ENCODE peak calls at places on chromosomes 3 and 15, in nine cellular contexts. N is IMR-90; K is transverse colon; A is heart left ventricle; B is CD4-positive, alpha-beta memory T cell; H is A673; Y is BE2C; M is upper lobe of left lung; X is left ventricle myocardium inferior. C is an unnamed sample. For H3K36me3 and H3K27me3, the result is how much of the 10 kb centered on the place peaks cover.

GRCh38 chr15:60208708-60209107 is 189.1 kb downstream of the ANXA2 start:
- DNase-seq in N (no peak), K (no peak), A (no peak), B (no peak), H (no peak), Y (no peak), M (no peak), X (no peak), C (no peak)

GRCh38 chr15:90413411-90414379 is 25.7 kb downstream of the IQGAP1 start:
- DNase-seq in N (peak), K (no peak), A (no peak), B (no peak), H (peak), Y (no peak), M (peak), X (no peak), C (no peak)

GRCh38 chr3:33313331-33313730 is 36.1 kb downstream of the FBXL2 start:
- DNase-seq in N (peak), K (no peak), A (no peak), B (no peak), H (no peak), Y (no peak), M (no peak), X (no peak), C (no peak)

GRCh38 chr3:56800373-56801150 is 1.2 kb downstream of the ARHGEF3 start:
- DNase-seq in N (no peak), K (peak), A (no peak), B (peak), H (no peak), Y (no peak), M (peak), X (no peak), C (no peak)

GRCh38 chr3:160921020-160921635 is 165.1 kb downstream of the PPM1L start:
- DNase-seq in N (peak), K (no peak), A (peak), B (no peak), H (peak), Y (peak), M (no peak), X (no peak), C (peak)

GRCh38 chr3:138919304-138919703 is 27.6 kb downstream of the FOXL2 start:
- DNase-seq in N (no peak), K (no peak), A (no peak), B (no peak), H (no peak), Y (no peak), M (no peak), X (no peak), C (peak)

GRCh38 chr3:169389211-169389924 is 274.1 kb downstream of the MECOM start:
- DNase-seq in N (no peak), K (peak), A (no peak), B (no peak), H (no peak), Y (no peak), M (no peak), X (no peak), C (no peak)

GRCh38 chr15:80780416-80781221 is 1.4 kb downstream of the CEMIP start:
- DNase-seq in N (peak), K (peak), A (peak), B (no peak), H (peak), Y (peak), M (no peak), X (peak), C (peak)

GRCh38 chr3:52039846-52040245 is 16.5 kb downstream of the DUSP7 start:
- DNase-seq in N (no peak), K (no peak), A (peak), B (no peak), H (no peak), Y (no peak), M (peak), X (peak), C (no peak)

GRCh38 chr3:183502782-183503181 is 52.7 kb downstream of the KLHL6 start:
- DNase-seq in N (no peak), K (no peak), A (no peak), B (no peak), H (peak), Y (peak), M (peak), X (no peak), C (no peak)

GRCh38 chr3:14377838-14378169 is 24.6 kb upstream of the SLC6A6 start:
- DNase-seq in N (no peak), K (peak), A (no peak), B (peak), H (no peak), Y (no peak), M (peak), X (no peak), C (no peak)

GRCh38 chr3:111392911-111393351 is 149.1 kb upstream of the CD96 start:
- DNase-seq in N (no peak), K (no peak), A (no peak), B (peak), H (no peak), Y (no peak), M (no peak), X (no peak), C (no peak)

GRCh38 chr3:150215616-150216015 is 192.5 kb upstream of the TSC22D2 start:
- DNase-seq in N (peak), K (no peak), A (no peak), B (no peak), H (no peak), Y (no peak), M (no peak), X (no peak), C (no peak)

GRCh38 chr3:101976473-101976872 is 127.2 kb downstream of the NFKBIZ start:
- DNase-seq in N (no peak), K (no peak), A (no peak), B (no peak), H (no peak), Y (no peak), M (no peak), X (no peak), C (no peak)

GRCh38 chr3:53142986-53143385 is 12.8 kb upstream of the RFT1 start:
- DNase-seq in N (no peak), K (peak), A (peak), B (no peak), H (no peak), Y (no peak), M (peak), X (no peak), C (peak)

GRCh38 chr15:38705421-38706219 is 141.0 kb upstream of the RASGRP1 start:
- DNase-seq in N (no peak), K (no peak), A (no peak), B (no peak), H (no peak), Y (no peak), M (no peak), X (no peak), C (no peak)

GRCh38 chr3:123582315-123582714 is 2.5 kb downstream of the HACD2 start:
- DNase-seq in N (no peak), K (peak), A (no peak), B (no peak), H (no peak), Y (no peak), M (peak), X (no peak), C (no peak)

GRCh38 chr3:120244834-120245225 is 40.2 kb downstream of the GPR156 start:
- DNase-seq in N (no peak), K (no peak), A (no peak), B (no peak), H (no peak), Y (no peak), M (no peak), X (no peak), C (no peak)

GRCh38 chr3:3998140-3998977 is 199.1 kb downstream of the LRRN1 start:
- DNase-seq in N (no peak), K (no peak), A (no peak), B (peak), H (peak), Y (no peak), M (no peak), X (no peak), C (peak)

GRCh38 chr3:10506696-10507095 is 1.3 kb upstream of the ATP2B2 start:
- DNase-seq in N (no peak), K (no peak), A (no peak), B (no peak), H (no peak), Y (no peak), M (no peak), X (no peak), C (no peak)

GRCh38 chr3:186365202-186365974 is 3.4 kb upstream of the DGKG start:
- DNase-seq in N (peak), K (no peak), A (peak), B (no peak), H (no peak), Y (no peak), M (no peak), X (peak), C (no peak)

GRCh38 chr15:29859981-29860745 is 37.9 kb upstream of the TJP1 start:
- DNase-seq in N (peak), K (no peak), A (no peak), B (no peak), H (no peak), Y (no peak), M (no peak), X (no peak), C (no peak)

GRCh38 chr3:24639640-24640329 is 145.1 kb upstream of the THRB start:
- DNase-seq in N (no peak), K (no peak), A (no peak), B (no peak), H (no peak), Y (no peak), M (no peak), X (no peak), C (no peak)
- H3K4me3 ChIP-seq in N (no peak), K (no peak), A (no peak), B (no peak), H (no peak), Y (no peak), M (no peak), X (no peak), C (no peak)

GRCh38 chr3:112530573-112530972 is 31.2 kb downstream of the ATG3 start:
- DNase-seq in N (no peak), K (no peak), A (no peak), B (no peak), H (no peak), Y (no peak), M (no peak), X (no peak), C (no peak)

DNA sequence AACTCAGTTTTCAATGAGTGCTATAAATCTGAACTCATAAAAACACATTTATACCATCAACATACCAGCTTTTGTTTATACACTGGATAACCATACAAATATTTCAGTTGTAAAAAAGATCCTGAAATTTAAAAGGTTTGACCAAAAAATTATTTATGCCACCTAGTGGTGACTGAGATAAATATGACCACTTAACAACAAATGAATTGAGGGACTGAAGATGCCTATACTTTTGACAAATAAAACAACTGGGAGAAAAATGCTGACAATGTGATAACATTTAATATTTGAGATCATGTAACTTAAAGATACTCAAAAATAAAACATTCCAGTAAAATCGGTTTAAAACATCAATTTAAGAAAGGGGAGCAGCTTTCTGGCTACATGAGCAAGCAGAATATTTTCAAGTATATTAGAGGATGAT is 30.4 kb downstream of the ATG3 start:
- DNase-seq in N (peak), K (no peak), A (no peak), B (peak), H (peak), Y (no peak), M (no peak), X (no peak), C (no peak)
- H3K36me3 ChIP-seq in N (under half), K (under half), A (under half), B (half or more), H (under half), Y (under half), M (under half), X (half or more), C (under half)

DNA sequence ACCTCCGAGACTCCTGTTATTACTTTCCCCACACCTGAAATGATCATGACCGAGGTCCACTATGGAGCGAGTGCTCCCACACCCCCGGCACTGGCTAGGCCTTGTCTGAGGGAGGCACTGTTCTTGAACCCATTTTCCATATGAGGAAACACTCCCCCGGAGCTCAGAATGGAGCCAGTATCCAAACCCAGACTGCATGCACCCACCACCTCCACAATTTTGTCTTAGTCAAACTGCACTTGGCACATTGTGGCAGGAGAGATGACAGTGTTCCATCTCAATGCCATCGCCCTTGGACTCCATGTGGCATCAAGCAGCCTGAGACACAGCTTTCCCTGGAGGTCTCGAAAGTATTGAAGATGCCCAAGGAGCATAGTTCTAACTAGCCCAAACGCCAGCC is 154.1 kb downstream of the NUP210 start:
- DNase-seq in N (no peak), K (no peak), A (no peak), B (no peak), H (no peak), Y (no peak), M (no peak), X (no peak), C (no peak)
- H3K27me3 ChIP-seq in N (under half), K (under half), A (under half), B (under half), H (under half), Y (under half), M (under half), X (under half), C (under half)

DNA sequence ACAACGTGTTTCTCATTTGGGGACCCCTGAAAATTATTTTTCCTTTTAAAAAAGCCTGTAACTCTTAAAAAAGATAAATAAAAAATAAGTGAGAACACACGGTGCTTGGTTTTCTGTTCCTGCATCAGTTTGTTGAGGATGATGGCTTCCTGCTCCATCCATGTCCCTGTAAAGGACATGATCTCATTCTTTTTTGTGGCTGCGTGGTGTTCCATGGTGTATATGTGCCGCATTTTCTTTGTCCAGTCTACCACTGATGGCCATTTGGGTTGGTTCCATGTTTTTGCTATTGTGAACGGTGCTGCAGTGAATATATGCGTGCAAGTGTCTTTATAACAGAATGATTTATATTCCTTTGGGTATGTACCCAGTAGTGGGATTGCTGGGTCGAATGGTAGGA is 2.3 kb downstream of the TSPAN3 start:
- DNase-seq in N (no peak), K (no peak), A (no peak), B (no peak), H (no peak), Y (no peak), M (no peak), X (no peak), C (no peak)
- H3K4me3 ChIP-seq in N (no peak), K (no peak), A (no peak), B (no peak), H (no peak), Y (no peak), M (no peak), X (no peak), C (no peak)

GRCh38 chr3:15673536-15673935 is 72.0 kb downstream of the BTD start:
- DNase-seq in N (no peak), K (no peak), A (no peak), B (no peak), H (no peak), Y (no peak), M (no peak), X (no peak), C (no peak)
- H3K36me3 ChIP-seq in N (half or more), K (under half), A (under half), B (under half), H (under half), Y (under half), M (under half), X (half or more), C (under half)

C was measured in H7.